ENCODE peak calls at places on chromosomes 12 and 14, in eight cellular contexts. Y is kidney epithelial cell, J is testis, S is GM06990, G is IMR-90, H is breast epithelium, U is fibroblast of lung, B is AG04450. E is an unnamed sample.

GRCh38 chr14:52825085-52825484 is 33.7 kb upstream of the GNPNAT1 start:
- DNase-seq in Y (no peak), J (no peak), S (no peak), G (no peak), H (no peak), U (no peak), B (no peak), E (no peak)

GRCh38 chr14:56561586-56561985 is 18.0 kb upstream of the TMEM260 start:
- DNase-seq in Y (no peak), J (no peak), S (no peak), G (no peak), H (no peak), U (no peak), B (no peak), E (no peak)

GRCh38 chr12:5254703-5255102 is 177.2 kb upstream of the NTF3 start:
- DNase-seq in Y (peak), J (no peak), S (no peak), G (no peak), H (no peak), U (no peak), B (no peak), E (no peak)

GRCh38 chr14:100374270-100374669 is 51.1 kb downstream of the SLC25A47 start:
- DNase-seq in Y (no peak), J (no peak), S (no peak), G (no peak), H (no peak), U (no peak), B (no peak), E (no peak)

GRCh38 chr14:76977793-76978730 is 50.4 kb downstream of the IRF2BPL start:
- DNase-seq in Y (no peak), J (peak), S (peak), G (peak), H (peak), U (peak), B (peak), E (peak)

GRCh38 chr12:53145383-53145782 is 35.1 kb upstream of the ZNF740 start:
- DNase-seq in Y (no peak), J (no peak), S (no peak), G (peak), H (no peak), U (peak), B (no peak), E (peak)

GRCh38 chr12:14283489-14284144 is 81.9 kb upstream of the ATF7IP start:
- DNase-seq in Y (no peak), J (no peak), S (peak), G (no peak), H (no peak), U (no peak), B (no peak), E (no peak)

GRCh38 chr14:21213652-21214051 is 55.6 kb downstream of the HNRNPC start:
- DNase-seq in Y (no peak), J (no peak), S (no peak), G (no peak), H (no peak), U (no peak), B (no peak), E (no peak)

GRCh38 chr12:124390442-124391116 is 95.7 kb downstream of the RFLNA start:
- DNase-seq in Y (no peak), J (no peak), S (peak), G (peak), H (no peak), U (peak), B (no peak), E (peak)

GRCh38 chr12:69239922-69240624 is 704 bp downstream of the CPSF6 start:
- DNase-seq in Y (no peak), J (peak), S (peak), G (peak), H (peak), U (peak), B (no peak), E (peak)

GRCh38 chr12:108890208-108890607 is 10.3 kb downstream of the DAO start:
- DNase-seq in Y (no peak), J (no peak), S (no peak), G (peak), H (no peak), U (peak), B (no peak), E (peak)

GRCh38 chr12:68423175-68423574 is 91.0 kb upstream of the MDM1 start:
- DNase-seq in Y (no peak), J (no peak), S (no peak), G (no peak), H (no peak), U (peak), B (no peak), E (no peak)

GRCh38 chr12:54404061-54405004 is 14.7 kb downstream of the ITGA5 start:
- DNase-seq in Y (no peak), J (peak), S (no peak), G (peak), H (no peak), U (peak), B (no peak), E (peak)

GRCh38 chr12:102220736-102221135 is 23.1 kb upstream of the PMCH start:
- DNase-seq in Y (no peak), J (no peak), S (no peak), G (no peak), H (no peak), U (no peak), B (no peak), E (no peak)

GRCh38 chr14:30270200-30271161 is 288.5 kb upstream of the G2E3 start:
- DNase-seq in Y (peak), J (peak), S (peak), G (peak), H (peak), U (peak), B (peak), E (peak)

GRCh38 chr12:3315201-3315661 is 175.8 kb upstream of the PRMT8 start:
- DNase-seq in Y (no peak), J (peak), S (no peak), G (peak), H (peak), U (peak), B (peak), E (peak)

GRCh38 chr12:122788387-122788786 is 14.0 kb downstream of the CCDC62 start:
- DNase-seq in Y (no peak), J (no peak), S (no peak), G (peak), H (no peak), U (peak), B (no peak), E (peak)

GRCh38 chr12:85642810-85643209 is 193.4 kb downstream of the RASSF9 start:
- DNase-seq in Y (no peak), J (no peak), S (no peak), G (peak), H (no peak), U (peak), B (peak), E (peak)

GRCh38 chr12:40226652-40227051 is 1.9 kb downstream of the LRRK2 start:
- DNase-seq in Y (peak), J (peak), S (no peak), G (peak), H (no peak), U (peak), B (no peak), E (peak)

GRCh38 chr12:68587448-68587873 is 23.2 kb upstream of the RAP1B start:
- DNase-seq in Y (no peak), J (no peak), S (no peak), G (no peak), H (no peak), U (no peak), B (no peak), E (no peak)

GRCh38 chr12:131619736-131620506 is 91.0 kb upstream of the SFSWAP start:
- DNase-seq in Y (no peak), J (no peak), S (no peak), G (no peak), H (no peak), U (no peak), B (no peak), E (no peak)

GRCh38 chr12:131622422-131622955 is 88.4 kb upstream of the SFSWAP start:
- DNase-seq in Y (no peak), J (no peak), S (no peak), G (no peak), H (no peak), U (no peak), B (no peak), E (no peak)

GRCh38 chr12:131621701-131622421 is 89.0 kb upstream of the SFSWAP start:
- DNase-seq in Y (no peak), J (peak), S (no peak), G (no peak), H (no peak), U (no peak), B (no peak), E (peak)

GRCh38 chr12:131620520-131620919 is 90.4 kb upstream of the SFSWAP start:
- DNase-seq in Y (no peak), J (peak), S (no peak), G (no peak), H (no peak), U (no peak), B (no peak), E (no peak)

DNA sequence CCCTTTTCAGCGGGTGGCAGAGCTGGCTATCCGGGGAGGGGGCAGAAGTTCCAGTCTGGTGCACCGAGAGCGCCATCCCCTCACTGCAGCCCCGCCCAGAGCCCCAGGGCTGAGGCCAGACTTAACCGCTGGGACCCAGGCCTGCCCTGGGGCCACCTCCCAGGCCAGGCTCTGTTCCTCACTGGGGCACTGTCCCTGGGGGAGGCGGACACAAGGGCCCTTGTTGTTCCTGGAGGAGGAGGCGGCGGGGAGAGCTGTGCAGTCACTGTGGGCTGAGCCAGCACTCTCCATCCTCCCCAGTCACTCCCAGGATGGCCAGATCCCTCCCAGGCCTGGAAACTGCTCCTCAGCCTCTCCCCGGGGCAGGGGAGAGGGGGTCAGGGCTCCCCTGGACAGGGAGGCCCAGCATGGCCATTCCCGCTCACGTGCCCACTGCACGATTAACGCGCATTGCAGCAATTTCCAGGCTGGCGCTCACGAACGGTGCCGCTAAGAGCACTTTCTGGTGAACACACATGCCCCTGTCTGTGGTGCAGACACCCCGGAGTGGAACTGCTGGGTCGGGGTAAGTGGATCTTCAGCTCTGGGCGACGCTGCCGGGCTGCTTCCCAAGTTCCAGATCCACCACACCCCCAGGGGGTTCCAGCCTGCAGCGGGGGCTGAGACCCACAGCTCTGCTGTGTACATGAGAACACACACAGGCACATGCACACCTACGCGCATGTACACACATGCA is 89.8 kb upstream of the SFSWAP start:
- DNase-seq in Y (no peak), J (peak), S (no peak), G (no peak), H (no peak), U (no peak), B (no peak), E (no peak)
- TF ChIP-seq CTCF in Y (no peak), J (no peak), S (no peak), G (no peak), H (no peak), U (no peak), B (no peak), E (no peak)

GRCh38 chr14:105473033-105473676 is 1.5 kb upstream of the CRIP2 start:
- DNase-seq in Y (no peak), J (no peak), S (no peak), G (no peak), H (peak), U (no peak), B (no peak), E (no peak)
- H3K4me3 ChIP-seq in Y (peak), J (peak), S (no peak), G (no peak), H (peak), U (no peak), B (no peak), E (no peak)

GRCh38 chr14:93705513-93706156 is 82.7 kb downstream of the PRIMA1 start:
- DNase-seq in Y (no peak), J (no peak), S (no peak), G (no peak), H (no peak), U (no peak), B (no peak), E (no peak)
- TF ChIP-seq CTCF in Y (no peak), J (no peak), S (no peak), G (no peak), H (no peak), U (no peak), B (no peak), E (no peak)

GRCh38 chr14:105487986-105488777 is 1.5 kb downstream of the CRIP1 start:
- DNase-seq in Y (no peak), J (no peak), S (no peak), G (no peak), H (peak), U (no peak), B (no peak), E (no peak)
- H3K4me3 ChIP-seq in Y (peak), J (no peak), S (peak), G (no peak), H (peak), U (no peak), B (no peak), E (no peak)

GRCh38 chr12:93841671-93842070 is 164.5 kb downstream of the CRADD start:
- DNase-seq in Y (no peak), J (no peak), S (no peak), G (no peak), H (no peak), U (no peak), B (no peak), E (no peak)

GRCh38 chr12:93833946-93834345 is 156.8 kb downstream of the CRADD start:
- DNase-seq in Y (no peak), J (no peak), S (no peak), G (no peak), H (no peak), U (no peak), B (no peak), E (no peak)

GRCh38 chr12:93838180-93838579 is 161.0 kb downstream of the CRADD start:
- DNase-seq in Y (no peak), J (no peak), S (no peak), G (no peak), H (no peak), U (no peak), B (no peak), E (no peak)

GRCh38 chr12:93836616-93837260 is 159.6 kb downstream of the CRADD start:
- DNase-seq in Y (no peak), J (no peak), S (no peak), G (no peak), H (no peak), U (no peak), B (no peak), E (no peak)

GRCh38 chr12:93839076-93839475 is 161.9 kb downstream of the CRADD start:
- DNase-seq in Y (no peak), J (no peak), S (no peak), G (peak), H (no peak), U (peak), B (no peak), E (no peak)
- TF ChIP-seq CTCF in Y (no peak), J (no peak), S (no peak), G (peak), H (no peak), U (no peak), B (no peak), E (no peak)

DNA sequence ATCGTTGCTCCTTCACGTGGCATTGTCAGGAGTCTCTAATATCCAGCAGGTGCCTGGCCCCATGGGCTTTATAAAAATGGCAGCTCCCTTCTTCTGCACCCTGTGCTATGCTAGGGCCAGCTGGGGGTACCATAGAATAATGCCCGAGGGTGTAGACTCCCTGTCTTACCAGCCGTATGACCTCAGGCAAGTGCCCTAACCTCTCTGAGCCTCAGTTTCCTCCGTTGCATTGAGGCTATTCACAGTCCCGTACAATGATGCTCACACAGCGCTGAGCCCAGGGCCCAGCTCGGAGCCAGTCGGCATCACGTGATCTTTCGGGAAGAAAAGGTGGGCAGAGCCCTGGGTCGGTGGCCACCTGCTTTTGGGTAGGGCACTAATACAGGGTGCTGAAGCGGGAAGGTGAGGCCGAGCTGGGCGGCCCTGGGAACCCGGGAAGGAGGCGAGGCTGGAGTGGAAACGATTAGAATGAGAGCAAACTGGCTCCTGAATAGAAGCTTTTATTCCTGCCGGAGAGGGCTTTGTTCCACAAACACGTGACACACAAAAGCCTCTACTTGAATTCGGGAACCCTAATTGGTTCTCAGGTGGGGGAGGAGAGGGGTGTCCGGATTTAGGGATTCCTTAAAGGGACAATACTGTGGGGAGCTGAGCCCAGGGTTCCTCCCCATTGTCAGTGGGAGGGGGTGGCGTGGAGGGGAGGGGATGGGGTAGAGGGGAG is 19.9 kb upstream of the MSI1 start:
- DNase-seq in Y (no peak), J (no peak), S (no peak), G (no peak), H (no peak), U (no peak), B (no peak), E (no peak)
- H3K4me3 ChIP-seq in Y (no peak), J (no peak), S (no peak), G (no peak), H (peak), U (no peak), B (no peak), E (no peak)

DNA sequence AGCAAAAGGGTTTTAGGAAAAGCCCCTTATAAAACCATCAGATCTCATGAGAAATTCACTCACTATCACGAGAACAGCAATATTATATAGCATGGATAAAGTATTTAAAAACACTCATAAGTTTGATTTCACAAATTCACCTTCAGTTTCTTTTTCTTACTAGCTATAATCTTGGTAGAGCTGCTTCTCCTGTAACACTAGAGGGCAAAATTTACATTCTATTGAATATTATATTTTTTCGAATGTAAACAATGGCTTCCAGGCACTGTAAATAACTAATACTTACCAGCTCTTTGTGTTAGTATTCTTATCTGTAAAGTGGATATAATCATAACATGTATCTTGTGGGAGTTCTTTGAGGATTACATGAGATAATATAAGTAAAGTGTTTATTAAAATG is 259.6 kb downstream of the CCER1 start:
- DNase-seq in Y (no peak), J (no peak), S (no peak), G (peak), H (no peak), U (peak), B (no peak), E (peak)
- TF ChIP-seq CTCF in Y (no peak), J (no peak), S (no peak), G (peak), H (no peak), U (no peak), B (peak), E (peak)

DNA sequence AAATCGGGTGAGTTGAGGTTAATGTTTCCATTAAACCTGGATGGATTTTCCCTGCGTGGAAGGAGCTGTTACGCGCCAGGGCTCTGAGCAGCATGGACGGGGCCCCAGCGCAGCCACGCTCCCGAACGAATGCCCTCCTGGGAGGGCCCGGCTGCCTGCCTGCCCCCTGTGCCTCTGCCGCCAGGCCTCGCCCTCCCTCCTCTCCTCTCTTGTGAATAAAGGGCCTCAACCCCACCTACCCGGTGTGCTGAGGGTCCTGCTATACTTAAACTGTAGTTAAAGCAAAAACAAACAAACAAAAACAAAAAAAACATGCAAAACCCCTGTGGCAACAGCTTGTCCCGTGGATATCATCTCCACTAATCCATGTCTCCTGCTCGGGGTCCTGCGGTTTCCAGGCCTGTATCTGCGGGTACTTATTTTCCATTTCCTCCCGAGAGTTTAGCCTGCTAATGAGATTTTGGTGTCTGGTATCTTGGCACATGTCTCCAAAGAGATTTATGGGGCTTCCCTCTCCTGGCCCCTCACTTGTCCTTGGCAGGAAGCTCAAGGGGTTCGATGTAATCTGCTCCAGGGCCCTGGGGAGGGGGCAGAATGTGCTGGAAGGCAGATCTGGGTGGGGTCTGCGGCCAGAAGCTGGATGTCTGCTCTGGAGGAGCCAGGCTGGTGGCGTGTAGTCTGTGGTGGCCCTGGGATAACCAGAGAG is 85.6 kb downstream of the KIF26A start:
- DNase-seq in Y (no peak), J (no peak), S (no peak), G (no peak), H (no peak), U (no peak), B (no peak), E (no peak)
- H3K4me3 ChIP-seq in Y (no peak), J (peak), S (no peak), G (no peak), H (peak), U (no peak), B (no peak), E (no peak)

GRCh38 chr12:60066655-60067054 is 470.8 kb downstream of the SLC16A7 start:
- DNase-seq in Y (no peak), J (no peak), S (no peak), G (no peak), H (no peak), U (no peak), B (no peak), E (no peak)

GRCh38 chr12:60071759-60072191 is 475.9 kb downstream of the SLC16A7 start:
- DNase-seq in Y (no peak), J (no peak), S (no peak), G (no peak), H (no peak), U (no peak), B (no peak), E (no peak)

GRCh38 chr12:60072911-60073310 is 477.1 kb downstream of the SLC16A7 start:
- DNase-seq in Y (no peak), J (no peak), S (no peak), G (peak), H (no peak), U (peak), B (no peak), E (peak)

DNA sequence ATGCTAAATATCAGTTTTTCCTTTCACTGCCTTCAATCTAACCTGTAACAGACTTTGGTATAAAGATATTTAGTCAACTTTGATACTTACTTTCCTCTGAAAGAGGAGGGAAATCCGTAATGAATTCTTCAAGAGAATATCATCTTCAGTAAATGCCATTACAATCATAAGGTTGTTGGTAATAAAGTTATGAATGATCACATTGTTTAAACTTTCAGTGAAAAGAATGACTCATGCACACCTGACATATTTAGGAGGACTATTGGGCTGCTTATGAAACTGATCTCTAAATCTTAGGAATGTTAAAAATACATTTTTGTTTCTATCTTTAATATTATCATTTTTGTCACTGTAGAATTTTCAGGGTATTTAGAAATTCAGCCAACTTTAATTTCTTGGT is 474.7 kb downstream of the SLC16A7 start:
- DNase-seq in Y (no peak), J (no peak), S (no peak), G (peak), H (no peak), U (no peak), B (no peak), E (peak)
- TF ChIP-seq CTCF in Y (no peak), J (no peak), S (no peak), G (no peak), H (no peak), U (no peak), B (no peak), E (no peak)

E was measured in epithelial cell of esophagus.